ENCODE peak calls at places on chromosomes 13 and 19, in five cellular contexts. One of them, this sample, is unnamed.

GRCh38 chr19:17511724-17512573 is 500 bp downstream of the PGLS start:
- DNase-seq in mesenchymal stem cell: peak
- DNase-seq in IMR-90: peak
- DNase-seq in H1: peak
- DNase-seq in neuronal stem cell: peak
- DNase-seq in this sample: peak

GRCh38 chr13:85497652-85498051 is 301.6 kb downstream of the SLITRK6 start:
- DNase-seq in IMR-90: peak
- DNase-seq in H1: no peak
- DNase-seq in mesenchymal stem cell: peak
- DNase-seq in neuronal stem cell: no peak
- DNase-seq in this sample: no peak

GRCh38 chr13:52931913-52932312 is 83.5 kb upstream of the PCDH8 start:
- DNase-seq in mesenchymal stem cell: no peak
- DNase-seq in IMR-90: no peak
- DNase-seq in H1: no peak
- DNase-seq in neuronal stem cell: no peak
- DNase-seq in this sample: no peak

GRCh38 chr13:53104120-53104519 is 75.5 kb downstream of the OLFM4 start:
- DNase-seq in H1: no peak
- DNase-seq in neuronal stem cell: no peak
- DNase-seq in mesenchymal stem cell: no peak
- DNase-seq in IMR-90: no peak
- DNase-seq in this sample: no peak

GRCh38 chr19:56148096-56148495 is 7.0 kb downstream of the ZNF444 start:
- DNase-seq in IMR-90: no peak
- DNase-seq in H1: no peak
- DNase-seq in neuronal stem cell: no peak
- DNase-seq in mesenchymal stem cell: no peak
- DNase-seq in this sample: no peak

GRCh38 chr19:14197882-14198281 is 8.1 kb downstream of the ADGRL1 start:
- DNase-seq in H1: no peak
- DNase-seq in IMR-90: no peak
- DNase-seq in mesenchymal stem cell: no peak
- DNase-seq in neuronal stem cell: no peak
- DNase-seq in this sample: no peak

GRCh38 chr13:64052526-64052925 is 2636.9 kb upstream of the PCDH20 start:
- DNase-seq in H1: no peak
- DNase-seq in IMR-90: no peak
- DNase-seq in mesenchymal stem cell: no peak
- DNase-seq in neuronal stem cell: no peak
- DNase-seq in this sample: peak

GRCh38 chr13:81888855-81889254 is 1547.9 kb upstream of the SPRY2 start:
- DNase-seq in IMR-90: no peak
- DNase-seq in H1: no peak
- DNase-seq in mesenchymal stem cell: no peak
- DNase-seq in neuronal stem cell: no peak
- DNase-seq in this sample: no peak

GRCh38 chr19:34120846-34121639 is 51.3 kb upstream of the LSM14A start:
- DNase-seq in IMR-90: peak
- DNase-seq in mesenchymal stem cell: peak
- DNase-seq in neuronal stem cell: no peak
- DNase-seq in H1: no peak
- DNase-seq in this sample: peak

GRCh38 chr13:71828117-71828516 is 38.9 kb downstream of the DACH1 start:
- DNase-seq in IMR-90: no peak
- DNase-seq in H1: no peak
- DNase-seq in mesenchymal stem cell: peak
- DNase-seq in neuronal stem cell: no peak
- DNase-seq in this sample: peak

GRCh38 chr19:41999878-42000208 is 5.8 kb upstream of the ATP1A3 start:
- DNase-seq in mesenchymal stem cell: no peak
- DNase-seq in neuronal stem cell: no peak
- DNase-seq in H1: no peak
- DNase-seq in IMR-90: no peak
- DNase-seq in this sample: no peak

GRCh38 chr13:25732146-25732865 is 319.5 kb downstream of the SHISA2 start:
- DNase-seq in mesenchymal stem cell: peak
- DNase-seq in H1: no peak
- DNase-seq in IMR-90: peak
- DNase-seq in neuronal stem cell: no peak
- DNase-seq in this sample: no peak

GRCh38 chr13:25037057-25037813 is 58.7 kb upstream of the PABPC3 start:
- DNase-seq in mesenchymal stem cell: peak
- DNase-seq in H1: no peak
- DNase-seq in neuronal stem cell: peak
- DNase-seq in IMR-90: peak
- DNase-seq in this sample: peak

GRCh38 chr19:51407631-51408131 is 9.8 kb downstream of the SIGLEC10 start:
- DNase-seq in neuronal stem cell: no peak
- DNase-seq in mesenchymal stem cell: peak
- DNase-seq in H1: no peak
- DNase-seq in IMR-90: peak
- DNase-seq in this sample: peak

GRCh38 chr19:14366529-14366928 is 14.7 kb upstream of the ADGRE5 start:
- DNase-seq in neuronal stem cell: no peak
- DNase-seq in H1: peak
- DNase-seq in mesenchymal stem cell: peak
- DNase-seq in IMR-90: peak
- DNase-seq in this sample: peak

GRCh38 chr19:14450168-14450874 is 17.2 kb downstream of the PKN1 start:
- DNase-seq in neuronal stem cell: no peak
- DNase-seq in mesenchymal stem cell: peak
- DNase-seq in H1: peak
- DNase-seq in IMR-90: no peak
- DNase-seq in this sample: peak

GRCh38 chr19:30339624-30340525 is 32.3 kb upstream of the ZNF536 start:
- DNase-seq in neuronal stem cell: no peak
- DNase-seq in IMR-90: no peak
- DNase-seq in mesenchymal stem cell: no peak
- DNase-seq in H1: no peak
- DNase-seq in this sample: no peak

GRCh38 chr13:47420012-47420411 is 523.2 kb upstream of the HTR2A start:
- DNase-seq in mesenchymal stem cell: peak
- DNase-seq in IMR-90: peak
- DNase-seq in neuronal stem cell: no peak
- DNase-seq in H1: no peak
- DNase-seq in this sample: peak

GRCh38 chr13:111925146-111925875 is 141.6 kb upstream of the SOX1 start:
- DNase-seq in H1: no peak
- DNase-seq in neuronal stem cell: no peak
- DNase-seq in mesenchymal stem cell: no peak
- DNase-seq in IMR-90: no peak
- DNase-seq in this sample: no peak

GRCh38 chr19:53333071-53333465 is 481 bp upstream of the ZNF845 start:
- DNase-seq in H1: no peak
- DNase-seq in IMR-90: no peak
- DNase-seq in neuronal stem cell: no peak
- DNase-seq in mesenchymal stem cell: no peak
- DNase-seq in this sample: peak

GRCh38 chr19:18520848-18521691 is 800 bp downstream of the ELL start:
- DNase-seq in IMR-90: no peak
- DNase-seq in neuronal stem cell: peak
- DNase-seq in mesenchymal stem cell: peak
- DNase-seq in H1: no peak
- DNase-seq in this sample: peak

GRCh38 chr19:29771708-29772415 is 39.9 kb upstream of the CCNE1 start:
- DNase-seq in IMR-90: peak
- DNase-seq in mesenchymal stem cell: peak
- DNase-seq in H1: peak
- DNase-seq in neuronal stem cell: peak
- DNase-seq in this sample: peak

GRCh38 chr13:46179576-46180368 is 2.2 kb downstream of the LCP1 start:
- DNase-seq in neuronal stem cell: no peak
- DNase-seq in mesenchymal stem cell: no peak
- DNase-seq in H1: no peak
- DNase-seq in IMR-90: no peak
- DNase-seq in this sample: no peak

GRCh38 chr13:61765181-61765742 is 349.6 kb upstream of the PCDH20 start:
- DNase-seq in IMR-90: no peak
- DNase-seq in neuronal stem cell: no peak
- DNase-seq in H1: no peak
- DNase-seq in mesenchymal stem cell: no peak
- DNase-seq in this sample: no peak

GRCh38 chr19:57949296-57949695 is 1.8 kb upstream of the ZNF256 start:
- DNase-seq in neuronal stem cell: no peak
- DNase-seq in mesenchymal stem cell: no peak
- DNase-seq in IMR-90: no peak
- DNase-seq in H1: no peak
- DNase-seq in this sample: no peak

GRCh38 chr19:55552206-55552605 is 6.9 kb upstream of the SBK3 start:
- DNase-seq in neuronal stem cell: no peak
- DNase-seq in H1: no peak
- DNase-seq in mesenchymal stem cell: peak
- DNase-seq in IMR-90: no peak
- DNase-seq in this sample: no peak

GRCh38 chr13:37515226-37515625 is 83.3 kb downstream of the POSTN start:
- DNase-seq in mesenchymal stem cell: no peak
- DNase-seq in IMR-90: no peak
- DNase-seq in neuronal stem cell: no peak
- DNase-seq in H1: no peak
- DNase-seq in this sample: no peak

GRCh38 chr19:27752530-27753184 is 1460.3 kb downstream of the UQCRFS1 start:
- DNase-seq in mesenchymal stem cell: no peak
- DNase-seq in neuronal stem cell: no peak
- DNase-seq in H1: no peak
- DNase-seq in IMR-90: no peak
- DNase-seq in this sample: no peak

DNA sequence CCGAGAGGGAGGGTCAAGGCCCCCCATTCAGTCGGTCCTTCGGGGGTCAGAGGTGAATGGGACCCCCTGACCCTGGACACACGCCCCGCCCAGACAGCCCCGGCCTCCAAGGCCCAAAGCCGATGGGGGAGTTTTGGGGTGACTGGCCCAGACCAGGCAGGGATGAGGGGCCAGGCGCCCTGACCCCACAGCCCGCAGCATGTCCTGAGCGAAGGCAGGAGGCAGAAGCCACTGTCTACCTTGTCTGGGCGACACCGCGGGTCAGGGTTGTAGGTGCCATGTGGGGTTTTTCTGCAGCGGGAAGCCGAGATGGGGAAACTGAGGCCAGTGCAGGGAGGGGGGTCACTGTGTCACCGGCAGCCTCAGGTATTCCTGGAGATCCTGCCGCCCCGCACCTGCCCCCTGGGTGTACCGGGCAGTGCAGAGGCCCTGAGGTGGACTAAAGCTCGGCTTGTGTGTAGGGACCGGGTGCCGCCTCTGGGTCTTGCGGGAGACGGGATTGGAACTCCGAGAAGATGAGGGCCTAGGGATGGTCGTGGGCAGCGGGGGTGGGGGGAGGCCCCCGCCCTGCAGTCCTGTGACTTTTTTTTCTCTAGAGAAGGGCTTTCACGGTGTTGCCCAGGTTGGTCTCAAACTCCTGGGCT is 8.5 kb downstream of the ARID3A start:
- DNase-seq in neuronal stem cell: no peak
- DNase-seq in H1: no peak
- DNase-seq in IMR-90: no peak
- DNase-seq in mesenchymal stem cell: no peak
- DNase-seq in this sample: no peak
- H2BK15ac ChIP-seq in neuronal stem cell: no peak
- H2BK15ac ChIP-seq in H1: no peak
- H2BK15ac ChIP-seq in IMR-90: peak
- H2BK15ac ChIP-seq in mesenchymal stem cell: peak
- H2BK15ac ChIP-seq in this sample: no peak

GRCh38 chr19:49686503-49687088 is 2.8 kb upstream of the ADM5 start:
- DNase-seq in H1: no peak
- DNase-seq in IMR-90: no peak
- DNase-seq in mesenchymal stem cell: no peak
- DNase-seq in neuronal stem cell: no peak
- DNase-seq in this sample: no peak

GRCh38 chr19:49687150-49687549 is 2.2 kb upstream of the ADM5 start:
- DNase-seq in mesenchymal stem cell: no peak
- DNase-seq in neuronal stem cell: no peak
- DNase-seq in H1: no peak
- DNase-seq in IMR-90: no peak
- DNase-seq in this sample: no peak

GRCh38 chr19:49684983-49685553 is 4.3 kb upstream of the ADM5 start:
- DNase-seq in H1: no peak
- DNase-seq in IMR-90: no peak
- DNase-seq in mesenchymal stem cell: no peak
- DNase-seq in neuronal stem cell: no peak
- DNase-seq in this sample: no peak

GRCh38 chr19:49684251-49684982 is 5.0 kb upstream of the ADM5 start:
- DNase-seq in mesenchymal stem cell: no peak
- DNase-seq in IMR-90: no peak
- DNase-seq in neuronal stem cell: no peak
- DNase-seq in H1: no peak
- DNase-seq in this sample: peak

DNA sequence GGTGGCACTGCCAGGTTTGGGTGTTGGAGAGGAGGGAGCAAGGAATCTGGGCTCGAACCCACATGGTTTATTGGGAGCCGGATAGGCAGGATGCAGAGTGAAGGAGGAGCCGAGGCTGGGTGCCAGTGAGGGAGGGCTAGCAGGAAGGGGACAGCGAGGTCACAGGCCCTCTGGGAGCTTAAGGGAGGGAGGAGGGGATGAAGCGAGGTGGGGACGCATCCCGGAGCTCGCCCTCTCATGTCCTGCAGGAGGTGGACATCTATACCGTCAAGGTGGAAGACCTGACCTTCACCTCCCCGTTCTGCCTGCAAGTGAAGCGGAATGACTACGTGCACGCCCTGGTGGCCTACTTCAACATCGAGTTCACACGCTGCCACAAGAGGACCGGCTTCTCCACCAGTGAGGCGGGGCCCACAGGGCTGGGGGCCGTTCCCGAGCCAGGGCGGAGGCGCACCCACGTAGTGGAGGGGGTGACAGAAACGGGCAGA is 3.5 kb upstream of the ADM5 start:
- DNase-seq in IMR-90: no peak
- DNase-seq in neuronal stem cell: no peak
- DNase-seq in H1: no peak
- DNase-seq in mesenchymal stem cell: no peak
- DNase-seq in this sample: no peak
- H3K4me3 ChIP-seq in IMR-90: no peak
- H3K4me3 ChIP-seq in neuronal stem cell: no peak
- H3K4me3 ChIP-seq in H1: no peak
- H3K4me3 ChIP-seq in mesenchymal stem cell: no peak
- H3K4me3 ChIP-seq in this sample: no peak

GRCh38 chr13:42685762-42686560 is 95.4 kb upstream of the FAM216B start:
- DNase-seq in IMR-90: no peak
- DNase-seq in mesenchymal stem cell: no peak
- DNase-seq in neuronal stem cell: no peak
- DNase-seq in H1: no peak
- DNase-seq in this sample: peak
- H2BK15ac ChIP-seq in IMR-90: no peak
- H2BK15ac ChIP-seq in mesenchymal stem cell: no peak
- H2BK15ac ChIP-seq in neuronal stem cell: no peak
- H2BK15ac ChIP-seq in H1: no peak
- H2BK15ac ChIP-seq in this sample: no peak

DNA sequence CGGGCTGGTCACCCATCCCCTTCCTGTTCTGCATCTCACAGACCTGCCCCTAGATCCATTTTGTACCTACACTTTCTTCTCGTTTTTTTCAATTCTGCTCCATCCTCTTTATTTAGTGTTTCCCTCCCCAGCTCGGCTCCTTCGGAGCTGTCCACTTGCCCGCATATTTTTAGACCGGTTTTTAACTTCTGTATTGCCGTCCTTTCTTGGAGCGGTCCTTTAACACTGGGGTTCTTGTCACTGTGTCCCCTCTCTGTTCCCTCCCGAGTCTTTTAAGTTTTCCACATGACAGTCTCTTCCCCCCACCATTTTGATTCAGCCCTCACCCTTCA is 1.7 kb downstream of the ARHGAP35 start:
- DNase-seq in H1: no peak
- DNase-seq in IMR-90: no peak
- DNase-seq in mesenchymal stem cell: peak
- DNase-seq in neuronal stem cell: no peak
- DNase-seq in this sample: no peak
- H3K4me3 ChIP-seq in H1: peak
- H3K4me3 ChIP-seq in IMR-90: peak
- H3K4me3 ChIP-seq in mesenchymal stem cell: no peak
- H3K4me3 ChIP-seq in neuronal stem cell: peak
- H3K4me3 ChIP-seq in this sample: peak

This sample was measured in mesendoderm.